ENCODE peak calls at places on chromosomes 12 and 14, in ten cellular contexts. X, H, M, Z, Y, U, C, V, R and B are unnamed samples.

GRCh38 chr12:105561981-105562726 is 231.7 kb downstream of the C12orf75 start:
- DNase-seq in V (no peak), R (no peak), X (peak), U (peak), C (peak), H (peak), M (peak), Y (peak), Z (peak), B (no peak)

GRCh38 chr12:6958609-6959375 is 7.6 kb downstream of the PTPN6 start:
- DNase-seq in C (no peak), Z (no peak), H (no peak), Y (peak), V (no peak), U (no peak), R (no peak), X (peak), M (no peak), B (no peak)

GRCh38 chr14:97781961-97782360 is 984.8 kb downstream of the VRK1 start:
- DNase-seq in M (no peak), U (no peak), Y (no peak), H (no peak), Z (no peak), V (peak), X (no peak), C (no peak), R (no peak), B (no peak)

GRCh38 chr14:47442206-47442605 is 233.2 kb downstream of the MDGA2 start:
- DNase-seq in M (peak), C (peak), R (no peak), V (no peak), Y (no peak), Z (peak), X (no peak), H (no peak), U (no peak), B (no peak)

GRCh38 chr12:25364529-25365339 is 114.0 kb upstream of the KRAS start:
- DNase-seq in V (no peak), Y (no peak), M (no peak), R (no peak), U (no peak), C (no peak), H (no peak), Z (no peak), X (no peak), B (no peak)

GRCh38 chr14:103886304-103887169 is 39.2 kb upstream of the PPP1R13B start:
- DNase-seq in M (peak), C (no peak), Y (no peak), X (no peak), V (no peak), U (peak), Z (no peak), H (no peak), R (no peak), B (no peak)

GRCh38 chr14:98890556-98891340 is 381.2 kb downstream of the BCL11B start:
- DNase-seq in V (no peak), H (no peak), Z (no peak), Y (no peak), M (no peak), U (no peak), R (no peak), X (no peak), C (no peak), B (no peak)

GRCh38 chr14:43105305-43105704 is 1401.8 kb downstream of the FSCB start:
- DNase-seq in H (no peak), Z (no peak), M (no peak), Y (no peak), R (no peak), V (no peak), U (no peak), C (no peak), X (no peak), B (no peak)

GRCh38 chr12:79844693-79845092 is 90.2 kb downstream of the PPP1R12A start:
- DNase-seq in H (peak), V (no peak), Y (no peak), U (peak), C (peak), R (peak), M (peak), X (no peak), Z (peak), B (no peak)

GRCh38 chr12:126668538-126668937 is 1598.4 kb upstream of the TMEM132C start:
- DNase-seq in Z (peak), H (no peak), X (no peak), R (peak), U (peak), Y (no peak), V (no peak), M (peak), C (no peak), B (no peak)

GRCh38 chr12:24057920-24058476 is 108.5 kb upstream of the SOX5 start:
- DNase-seq in Y (no peak), Z (no peak), U (no peak), H (no peak), C (no peak), R (no peak), X (no peak), V (no peak), M (no peak), B (no peak)

GRCh38 chr12:18462437-18462836 is 201.1 kb downstream of the PIK3C2G start:
- DNase-seq in Y (no peak), C (no peak), V (no peak), R (peak), H (peak), Z (no peak), M (peak), X (no peak), U (peak), B (no peak)

GRCh38 chr14:100826371-100827139 is 637 bp downstream of the MEG3 start:
- DNase-seq in M (no peak), Y (no peak), R (no peak), H (no peak), Z (no peak), V (no peak), C (no peak), U (peak), X (no peak), B (no peak)

GRCh38 chr12:103688659-103689058 is 101.6 kb downstream of the STAB2 start:
- DNase-seq in C (no peak), Y (no peak), H (no peak), V (no peak), X (no peak), M (no peak), Z (no peak), R (no peak), U (no peak), B (no peak)

GRCh38 chr14:52391866-52392600 is 77.9 kb downstream of the PTGER2 start:
- DNase-seq in R (peak), C (no peak), H (peak), X (no peak), U (no peak), V (no peak), M (peak), Y (no peak), Z (no peak), B (no peak)

GRCh38 chr14:72906316-72906715 is 12.4 kb upstream of the DPF3 start:
- DNase-seq in M (peak), X (no peak), R (peak), C (no peak), Y (no peak), V (no peak), Z (no peak), U (peak), H (peak), B (no peak)

GRCh38 chr12:6963016-6963731 is 7.3 kb downstream of the PHB2 start:
- DNase-seq in C (peak), H (no peak), U (no peak), Y (peak), V (no peak), R (no peak), M (no peak), X (peak), Z (peak), B (no peak)

GRCh38 chr14:71399057-71399487 is 491.8 kb downstream of the PCNX1 start:
- DNase-seq in R (no peak), Y (no peak), V (no peak), H (peak), C (no peak), U (no peak), Z (no peak), M (no peak), X (no peak), B (no peak)

GRCh38 chr12:24021164-24021502 is 71.7 kb upstream of the SOX5 start:
- DNase-seq in C (no peak), R (no peak), H (no peak), U (no peak), X (no peak), M (no peak), Z (no peak), V (no peak), Y (no peak), B (no peak)

GRCh38 chr12:78797201-78797931 is 67.2 kb upstream of the SYT1 start:
- DNase-seq in H (peak), R (no peak), Y (no peak), U (peak), X (no peak), M (peak), Z (no peak), V (no peak), C (no peak), B (no peak)

GRCh38 chr12:56410768-56411167 is 38.5 kb downstream of the TIMELESS start:
- DNase-seq in M (no peak), H (no peak), R (no peak), C (no peak), Y (no peak), U (no peak), V (no peak), X (no peak), Z (no peak), B (peak)

GRCh38 chr12:121330692-121331091 is 21.5 kb downstream of the ANAPC5 start:
- DNase-seq in C (no peak), Z (no peak), R (no peak), U (no peak), V (no peak), X (no peak), Y (no peak), M (no peak), H (no peak), B (no peak)

GRCh38 chr12:121955258-121956040 is 37.1 kb downstream of the CFAP251 start:
- DNase-seq in R (no peak), Z (peak), V (no peak), Y (no peak), U (no peak), C (peak), X (no peak), H (peak), M (peak), B (no peak)

GRCh38 chr12:30955214-30955613 is 28.7 kb downstream of the TSPAN11 start:
- DNase-seq in H (no peak), U (no peak), X (no peak), Y (no peak), R (no peak), Z (no peak), C (no peak), V (no peak), M (no peak), B (no peak)

DNA sequence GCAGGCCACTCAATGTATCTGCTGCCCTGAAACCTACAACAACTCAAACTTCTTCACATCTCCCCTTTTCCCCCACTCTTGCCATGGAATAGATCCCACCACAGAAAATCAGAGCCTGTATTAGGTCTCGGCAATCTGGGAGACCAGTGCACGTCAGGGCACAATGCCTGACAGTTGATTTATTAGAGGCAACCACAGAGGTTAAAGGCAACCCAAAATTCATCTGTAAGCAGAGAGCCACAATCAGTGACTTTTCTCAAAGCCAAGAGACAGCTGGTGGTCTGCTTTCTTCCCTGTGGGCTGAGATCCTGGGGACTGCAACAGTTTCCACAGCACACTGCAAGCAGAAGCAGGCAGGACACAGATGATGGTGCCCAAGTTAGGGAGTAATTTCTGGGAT is 169.0 kb upstream of the NTF3 start:
- DNase-seq in M (no peak), C (no peak), Z (no peak), V (no peak), R (no peak), U (peak), H (peak), Y (no peak), X (no peak), B (no peak)
- TF ChIP-seq CTCF in M (no peak), C (no peak), Z (no peak), V (no peak), R (no peak), U (no peak), H (no peak), Y (no peak), X (no peak), B (no peak)

GRCh38 chr12:107761502-107761904 is 566 bp upstream of the PRDM4 start:
- DNase-seq in U (no peak), M (no peak), Z (no peak), X (no peak), V (no peak), C (peak), H (no peak), R (no peak), Y (no peak), B (no peak)

GRCh38 chr12:107760207-107760816 is 625 bp downstream of the PRDM4 start:
- DNase-seq in M (no peak), C (peak), Y (peak), Z (peak), U (no peak), X (peak), R (no peak), V (peak), H (peak), B (no peak)

GRCh38 chr12:107762874-107763273 is 1.9 kb upstream of the PRDM4 start:
- DNase-seq in V (no peak), H (no peak), R (no peak), Y (no peak), U (no peak), M (no peak), Z (no peak), X (no peak), C (no peak), B (no peak)

GRCh38 chr12:107759410-107759809 is 1.5 kb downstream of the PRDM4 start:
- DNase-seq in M (peak), R (peak), C (peak), U (peak), H (peak), Y (no peak), Z (peak), V (no peak), X (peak), B (no peak)

GRCh38 chr12:107760817-107761501 is at the start of gene PRDM4:
- DNase-seq in R (peak), V (peak), U (peak), X (peak), Z (peak), Y (peak), H (peak), M (peak), C (peak), B (peak)
- TF ChIP-seq CTCF in R (no peak), V (peak), U (no peak), X (no peak), Z (no peak), Y (peak), H (peak), M (no peak), C (no peak), B (peak)

DNA sequence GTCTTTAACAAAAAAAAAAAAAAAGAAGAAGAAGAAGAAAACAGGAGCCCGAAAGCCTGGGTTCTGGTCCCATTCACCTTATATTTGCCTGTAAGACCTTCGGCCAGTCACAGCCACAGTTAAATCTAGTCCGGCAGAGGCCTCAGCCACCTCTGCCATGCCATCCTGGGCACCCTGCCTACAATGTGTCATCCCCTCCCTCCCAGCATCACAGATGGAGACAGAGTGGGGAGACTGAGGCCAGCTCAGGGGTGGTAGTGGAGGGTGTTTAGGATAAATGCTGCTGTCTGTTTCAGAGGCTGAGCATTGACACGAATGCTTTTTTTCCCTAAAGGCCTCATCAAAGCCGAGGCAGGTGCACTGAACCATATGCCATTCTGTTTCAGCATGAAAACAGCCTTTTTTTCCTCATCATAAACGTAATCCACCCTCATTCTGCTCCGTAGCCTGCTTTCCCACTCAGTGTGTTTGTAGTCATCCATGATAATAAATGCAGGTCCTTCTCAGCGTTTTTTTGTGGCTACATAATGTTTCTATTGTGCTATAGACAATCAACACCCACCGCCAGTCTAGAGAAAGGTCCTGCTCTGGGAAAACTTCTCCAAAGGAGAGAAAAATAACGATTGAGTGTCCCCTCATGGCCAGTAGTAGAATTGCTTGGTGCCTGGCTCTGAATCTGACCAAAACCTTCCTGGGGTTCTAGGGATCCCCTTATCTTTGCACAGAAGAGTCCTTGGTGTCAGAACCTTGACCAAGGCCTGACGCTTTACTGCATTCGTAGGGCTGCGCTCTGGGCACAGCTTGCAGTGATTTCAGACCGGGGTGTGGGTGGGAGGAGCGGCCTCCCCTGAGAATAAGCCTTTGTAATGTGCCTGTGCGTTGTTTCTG is 41.1 kb upstream of the TSPAN9 start:
- DNase-seq in X (no peak), V (no peak), R (no peak), Z (no peak), Y (peak), U (no peak), M (peak), C (no peak), H (peak), B (no peak)
- TF ChIP-seq CTCF in X (no peak), V (peak), R (peak), Z (peak), Y (no peak), U (peak), M (peak), C (peak), H (peak), B (peak)

GRCh38 chr14:29262979-29263378 is 496.4 kb downstream of the FOXG1 start:
- DNase-seq in Z (no peak), V (no peak), Y (no peak), U (no peak), R (no peak), X (no peak), C (no peak), M (no peak), H (peak), B (no peak)
- TF ChIP-seq CTCF in Z (no peak), V (no peak), Y (no peak), U (no peak), R (no peak), X (no peak), C (no peak), M (no peak), H (no peak), B (no peak)

GRCh38 chr12:125202421-125202820 is 137.2 kb downstream of the AACS start:
- DNase-seq in H (no peak), R (no peak), M (no peak), V (no peak), Z (no peak), U (no peak), Y (peak), C (no peak), X (no peak), B (no peak)

GRCh38 chr12:125198647-125199046 is 133.4 kb downstream of the AACS start:
- DNase-seq in X (no peak), C (no peak), H (no peak), R (no peak), V (no peak), Y (peak), Z (no peak), M (no peak), U (no peak), B (no peak)

GRCh38 chr12:125206757-125207156 is 141.5 kb downstream of the AACS start:
- DNase-seq in X (no peak), V (no peak), M (no peak), H (no peak), C (no peak), U (no peak), R (no peak), Y (no peak), Z (no peak), B (no peak)

GRCh38 chr12:125201940-125202339 is 136.7 kb downstream of the AACS start:
- DNase-seq in X (no peak), V (no peak), Y (peak), M (no peak), Z (no peak), H (no peak), R (no peak), U (no peak), C (no peak), B (no peak)

DNA sequence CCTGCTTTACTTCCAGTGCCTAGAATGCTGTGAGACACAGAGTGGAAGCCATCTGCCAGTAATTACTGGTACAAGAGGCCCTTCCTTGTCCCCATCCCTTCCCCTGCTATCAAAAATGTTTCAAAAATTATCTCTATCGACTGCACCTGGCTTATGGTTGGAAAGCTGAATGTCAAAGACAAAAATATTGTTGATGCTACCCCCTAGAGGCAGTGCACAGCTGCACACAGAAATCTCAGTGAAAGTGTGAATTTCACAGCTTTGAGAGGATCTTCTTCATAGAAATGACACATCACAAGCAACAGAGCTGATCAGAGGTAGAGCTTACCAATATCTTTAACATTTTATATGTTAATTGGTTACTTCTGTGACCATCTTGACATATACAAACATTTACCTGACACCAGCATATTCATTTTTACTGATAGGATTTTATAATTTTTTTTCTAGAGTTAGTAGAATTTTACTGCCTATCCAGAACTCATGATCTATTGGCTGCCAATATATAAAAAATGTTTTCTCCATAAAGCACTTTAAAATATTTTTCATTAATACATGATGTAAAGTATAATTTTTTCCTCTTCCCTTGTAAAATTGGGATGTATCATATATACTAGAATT is 138.0 kb downstream of the AACS start:
- DNase-seq in R (no peak), X (no peak), H (no peak), C (no peak), Z (peak), V (no peak), Y (no peak), M (no peak), U (no peak), B (no peak)
- TF ChIP-seq CTCF in R (peak), X (peak), H (peak), C (peak), Z (peak), V (peak), Y (peak), M (peak), U (peak), B (peak)

DNA sequence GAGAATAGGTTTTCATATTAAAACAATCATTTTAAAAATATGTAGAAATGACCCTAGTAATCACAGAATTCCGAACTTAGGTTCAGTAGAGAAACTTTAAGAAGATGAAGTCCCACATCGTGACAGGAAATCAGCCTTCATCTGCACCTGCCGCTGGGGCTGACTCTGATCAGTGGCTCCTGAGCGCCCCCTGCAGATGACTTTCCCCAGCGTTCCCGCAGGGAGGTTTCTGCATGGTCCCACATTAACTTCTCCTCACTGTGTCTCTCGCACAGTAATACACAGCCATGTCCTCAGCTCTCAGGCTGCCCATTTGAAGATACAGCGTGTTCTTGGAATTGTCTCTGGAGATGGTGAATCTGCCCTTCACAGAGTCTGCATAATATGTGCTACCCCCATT is 1131.1 kb downstream of the TMEM121 start:
- DNase-seq in H (no peak), R (no peak), U (no peak), Z (peak), X (peak), M (no peak), V (no peak), C (peak), Y (no peak), B (no peak)
- TF ChIP-seq CTCF in H (no peak), R (no peak), U (no peak), Z (no peak), X (no peak), M (no peak), V (no peak), C (no peak), Y (no peak), B (no peak)

GRCh38 chr12:33605776-33606175 is 166.2 kb upstream of the SYT10 start:
- DNase-seq in H (no peak), M (peak), C (peak), V (no peak), X (no peak), Z (peak), U (no peak), Y (no peak), R (no peak), B (no peak)
- TF ChIP-seq CTCF in H (no peak), M (peak), C (peak), V (peak), X (peak), Z (peak), U (no peak), Y (peak), R (no peak), B (peak)